ENCODE peak calls at places on chromosomes 12 and 14, in nine cellular contexts. G is H54, J is tibial nerve, O is stomach, A is Peyer's patch, X is transverse colon, Y is HCT116, S is lower leg skin, W is ovary. F is an unnamed sample.

GRCh38 chr12:105721051-105721825 is 390.7 kb downstream of the C12orf75 start:
- DNase-seq in G (no peak), J (no peak), O (no peak), A (no peak), X (no peak), Y (no peak), S (no peak), W (no peak), F (no peak)

GRCh38 chr14:103542545-103543088 is 13.6 kb downstream of the TRMT61A start:
- DNase-seq in G (no peak), J (no peak), O (peak; percentile 54), A (no peak), X (peak; percentile 66), Y (no peak), S (no peak), W (peak; percentile 47), F (peak; percentile 71)

GRCh38 chr12:122852336-122853275 is 17.3 kb downstream of the HIP1R start:
- DNase-seq in G (no peak), J (no peak), O (no peak), A (no peak), X (no peak), Y (no peak), S (no peak), W (no peak), F (no peak)

GRCh38 chr14:39264558-39264957 is 30.8 kb downstream of the MIA2 start:
- DNase-seq in G (no peak), J (no peak), O (no peak), A (no peak), X (no peak), Y (no peak), S (no peak), W (no peak), F (no peak)

GRCh38 chr12:68913682-68914081 is 19.3 kb downstream of the CPM start:
- DNase-seq in G (no peak), J (no peak), O (no peak), A (no peak), X (no peak), Y (no peak), S (no peak), W (no peak), F (no peak)

GRCh38 chr14:62692490-62693106 is 352.7 kb downstream of the KCNH5 start:
- DNase-seq in G (no peak), J (no peak), O (no peak), A (no peak), X (no peak), Y (no peak), S (no peak), W (no peak), F (no peak)

GRCh38 chr14:63877594-63877993 is 24.8 kb downstream of the SYNE2 start:
- DNase-seq in G (no peak), J (no peak), O (no peak), A (no peak), X (no peak), Y (no peak), S (no peak), W (no peak), F (no peak)

GRCh38 chr14:51285102-51285501 is 45.1 kb downstream of the TMX1 start:
- DNase-seq in G (no peak), J (no peak), O (no peak), A (no peak), X (no peak), Y (no peak), S (no peak), W (no peak), F (no peak)

GRCh38 chr12:52362118-52362726 is 5.1 kb downstream of the KRT85 start:
- DNase-seq in G (no peak), J (no peak), O (no peak), A (no peak), X (no peak), Y (no peak), S (peak; percentile 58), W (no peak), F (no peak)

GRCh38 chr12:125296701-125297100 is 231.5 kb downstream of the AACS start:
- DNase-seq in G (no peak), J (no peak), O (no peak), A (no peak), X (no peak), Y (no peak), S (no peak), W (no peak), F (no peak)

GRCh38 chr12:69284131-69284530 is 44.8 kb downstream of the CPSF6 start:
- DNase-seq in G (peak; percentile 29), J (peak; percentile 55), O (peak; percentile 70), A (peak; percentile 65), X (peak; percentile 69), Y (peak; percentile 52), S (peak; percentile 91), W (peak; percentile 81), F (peak; percentile 84)

GRCh38 chr12:32106517-32107366 is at the start of gene BICD1:
- DNase-seq in G (peak; percentile 73), J (peak; percentile 84), O (peak; percentile 77), A (peak; percentile 87), X (peak; percentile 87), Y (peak; percentile 56), S (peak; percentile 97), W (peak; percentile 95), F (peak; percentile 94)
- TF ChIP-seq POLR2A in G (peak; percentile 77), J (peak; percentile 79), O (no peak), A (peak; percentile 66), X (peak; percentile 63), Y (peak; percentile 80), S (no peak), W (peak; percentile 91), F (no peak)

DNA sequence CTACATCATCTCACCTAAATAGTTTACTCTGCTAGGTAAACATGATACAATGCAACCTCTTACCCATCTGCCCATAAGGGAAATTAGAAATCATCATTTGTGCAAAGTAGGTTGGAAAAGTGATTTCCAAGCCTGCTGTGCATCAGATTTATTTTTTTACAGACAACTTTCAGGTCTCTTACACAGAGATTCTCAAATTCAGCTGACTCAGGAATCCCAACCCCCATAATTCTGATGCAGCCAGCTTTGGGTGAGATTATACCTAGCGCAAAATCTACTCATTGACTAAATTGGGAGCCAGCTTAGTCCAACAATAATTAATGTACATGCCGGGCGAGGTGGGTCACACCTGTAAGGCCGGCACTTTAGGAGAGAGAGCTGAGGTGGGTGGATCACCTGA is 8.5 kb downstream of the SLC2A3 start:
- DNase-seq in G (no peak), J (no peak), O (no peak), A (no peak), X (no peak), Y (no peak), S (no peak), W (no peak), F (no peak)
- TF ChIP-seq POLR2A in G (no peak), J (no peak), O (no peak), A (no peak), X (no peak), Y (no peak), S (no peak), W (no peak), F (no peak)

DNA sequence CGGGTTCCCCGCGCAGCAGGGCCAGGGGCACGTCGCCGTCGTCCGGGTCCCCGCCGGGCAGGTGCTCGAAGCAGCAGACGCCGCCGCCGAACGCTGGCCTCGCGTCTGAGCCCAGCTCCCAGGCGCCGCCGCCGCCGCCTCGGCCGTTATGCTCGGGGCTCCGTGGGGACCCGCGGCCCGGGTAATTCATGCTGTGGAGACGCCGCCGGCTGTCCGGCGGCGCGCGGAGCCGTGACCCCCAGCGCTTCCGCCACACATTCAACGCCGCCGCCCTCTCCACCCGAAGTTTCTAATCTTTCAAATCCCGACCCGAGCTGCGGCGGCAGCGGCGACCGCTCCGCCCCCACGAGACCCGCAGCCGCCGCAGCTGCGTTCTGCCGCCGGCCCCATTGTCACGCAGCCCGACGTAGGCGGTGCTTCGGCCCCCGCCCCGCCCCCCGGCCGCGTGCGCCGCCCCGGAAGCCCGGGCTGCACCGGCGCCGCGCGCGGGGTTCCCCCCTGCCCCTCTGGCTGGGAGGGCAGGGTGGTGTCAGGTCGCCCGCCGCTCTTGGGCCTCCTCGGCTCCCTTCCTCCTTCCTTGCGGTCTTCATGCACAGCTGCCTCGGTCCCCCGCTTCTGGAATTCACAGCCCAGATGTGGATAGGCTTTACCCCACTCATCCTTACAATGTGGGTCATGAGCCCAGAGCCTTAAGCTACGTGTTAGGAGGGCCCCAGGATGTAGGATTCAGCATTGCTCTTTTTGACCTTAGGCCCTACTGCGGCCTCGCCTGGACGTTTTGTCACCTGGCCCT is at the start of gene DDHD1:
- DNase-seq in G (peak; percentile 66), J (peak; percentile 33), O (peak; percentile 76), A (peak; percentile 86), X (peak; percentile 82), Y (peak; percentile 48), S (peak; percentile 93), W (peak; percentile 67), F (peak; percentile 75)
- TF ChIP-seq POLR2A in G (peak; percentile 76), J (peak; percentile 42), O (no peak), A (peak; percentile 38), X (peak; percentile 50), Y (peak; percentile 52), S (no peak), W (peak; percentile 31), F (no peak)

GRCh38 chr12:98515368-98516183 is at the start of gene TMPO:
- DNase-seq in G (peak; percentile 86), J (peak; percentile 89), O (peak; percentile 94), A (peak; percentile 97), X (peak; percentile 94), Y (peak; percentile 82), S (peak; percentile 98), W (peak; percentile 90), F (peak; percentile 90)

GRCh38 chr12:98514984-98515367 is 414 bp upstream of the TMPO start:
- DNase-seq in G (no peak), J (no peak), O (no peak), A (no peak), X (no peak), Y (no peak), S (no peak), W (no peak), F (no peak)

GRCh38 chr12:98513379-98514318 is 1.7 kb upstream of the TMPO start:
- DNase-seq in G (no peak), J (no peak), O (no peak), A (no peak), X (no peak), Y (no peak), S (peak; percentile 3), W (no peak), F (no peak)

GRCh38 chr12:98519257-98519907 is 4.0 kb downstream of the TMPO start:
- DNase-seq in G (no peak), J (no peak), O (no peak), A (no peak), X (no peak), Y (no peak), S (no peak), W (no peak), F (no peak)

DNA sequence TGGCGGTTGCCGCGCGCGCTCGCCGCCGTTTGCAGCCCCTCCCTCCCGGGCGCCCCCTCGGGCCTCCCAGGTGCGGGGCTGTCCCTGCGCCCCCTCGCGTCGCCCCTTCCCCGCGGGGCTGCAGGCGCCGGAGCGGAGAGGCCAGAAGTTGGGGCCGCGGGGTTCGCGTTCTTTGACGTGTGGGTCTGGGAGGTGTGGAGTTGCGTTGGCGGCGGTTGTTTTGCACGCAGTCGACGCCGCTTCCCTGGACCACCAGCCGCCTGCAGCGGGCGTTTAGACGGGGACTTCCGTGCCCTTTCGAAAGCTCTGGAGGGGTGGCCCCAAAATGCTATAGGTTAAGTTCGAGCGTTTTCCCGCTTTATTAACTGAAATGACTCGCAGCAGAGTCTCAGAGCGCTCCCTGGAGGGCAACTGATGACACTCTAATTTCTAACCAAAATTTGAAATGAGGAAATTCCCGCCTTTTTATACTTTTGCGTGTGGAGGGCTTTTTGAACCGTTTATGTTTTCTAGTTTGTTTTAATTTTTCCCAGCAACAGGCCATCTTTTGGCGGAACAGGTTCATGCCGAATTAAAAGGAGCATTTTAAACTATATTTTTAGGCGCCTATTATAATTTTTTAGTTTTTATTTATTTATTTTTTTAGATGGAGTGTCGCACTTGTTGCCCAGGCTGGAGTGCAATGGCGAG is 939 bp downstream of the TMPO start:
- DNase-seq in G (peak; percentile 44), J (peak; percentile 67), O (peak; percentile 71), A (peak; percentile 75), X (peak; percentile 82), Y (peak; percentile 74), S (peak; percentile 91), W (peak; percentile 78), F (peak; percentile 76)
- TF ChIP-seq POLR2A in G (peak; percentile 45), J (no peak), O (no peak), A (no peak), X (no peak), Y (no peak), S (no peak), W (no peak), F (no peak)

F was measured in heart left ventricle.